ENCODE peak calls at places on chromosomes 6 and 20, in ten cellular contexts. A is ovary, Y is Peyer's patch, P is HCT116, U is adrenal gland, K is uterus, Q is body of pancreas, B is IMR-90, V is vagina, R is breast epithelium. D is an unnamed sample.

GRCh38 chr6:113980937-113981554 is 10.1 kb upstream of the HDAC2 start:
- DNase-seq in A (no peak), Y (no peak), P (no peak), U (no peak), K (no peak), Q (no peak), B (peak), V (no peak), R (no peak), D (no peak)

GRCh38 chr6:35230950-35231349 is 17.2 kb downstream of the SCUBE3 start:
- DNase-seq in A (peak), Y (no peak), P (no peak), U (peak), K (no peak), Q (no peak), B (no peak), V (no peak), R (no peak), D (no peak)

GRCh38 chr6:49070411-49070810 is 392.6 kb downstream of the MMUT start:
- DNase-seq in A (no peak), Y (no peak), P (no peak), U (no peak), K (no peak), Q (no peak), B (no peak), V (no peak), R (no peak), D (no peak)

GRCh38 chr6:51936941-51937340 is 150.5 kb downstream of the PKHD1 start:
- DNase-seq in A (no peak), Y (no peak), P (no peak), U (no peak), K (no peak), Q (no peak), B (no peak), V (no peak), R (no peak), D (no peak)

GRCh38 chr6:43926644-43927524 is 156.9 kb downstream of the VEGFA start:
- DNase-seq in A (peak), Y (no peak), P (peak), U (no peak), K (peak), Q (peak), B (peak), V (no peak), R (peak), D (no peak)

GRCh38 chr6:43095939-43096338 is 19.8 kb downstream of the PTK7 start:
- DNase-seq in A (no peak), Y (no peak), P (no peak), U (no peak), K (no peak), Q (no peak), B (no peak), V (no peak), R (no peak), D (no peak)

GRCh38 chr6:90918361-90918760 is 331.5 kb upstream of the MAP3K7 start:
- DNase-seq in A (no peak), Y (no peak), P (no peak), U (no peak), K (no peak), Q (no peak), B (no peak), V (no peak), R (no peak), D (no peak)

GRCh38 chr20:16505894-16506293 is 67.4 kb downstream of the KIF16B start:
- DNase-seq in A (no peak), Y (peak), P (no peak), U (no peak), K (no peak), Q (no peak), B (no peak), V (no peak), R (no peak), D (no peak)

GRCh38 chr6:26344658-26345057 is 20.3 kb upstream of the BTN3A2 start:
- DNase-seq in A (no peak), Y (no peak), P (no peak), U (no peak), K (no peak), Q (no peak), B (no peak), V (no peak), R (no peak), D (no peak)

GRCh38 chr6:169473663-169474062 is 220.0 kb upstream of the THBS2 start:
- DNase-seq in A (no peak), Y (no peak), P (no peak), U (no peak), K (no peak), Q (no peak), B (no peak), V (no peak), R (no peak), D (no peak)

GRCh38 chr6:155270566-155271091 is 6.8 kb downstream of the CLDN20 start:
- DNase-seq in A (no peak), Y (no peak), P (no peak), U (no peak), K (no peak), Q (no peak), B (no peak), V (no peak), R (peak), D (no peak)

GRCh38 chr6:121686611-121687023 is 251.2 kb downstream of the GJA1 start:
- DNase-seq in A (no peak), Y (no peak), P (no peak), U (peak), K (no peak), Q (no peak), B (no peak), V (no peak), R (no peak), D (no peak)

GRCh38 chr6:156395276-156395675 is 381.9 kb upstream of the ARID1B start:
- DNase-seq in A (no peak), Y (peak), P (no peak), U (no peak), K (no peak), Q (no peak), B (no peak), V (no peak), R (no peak), D (peak)

GRCh38 chr6:112466378-112467151 is 119.4 kb downstream of the RFPL4B start:
- DNase-seq in A (no peak), Y (no peak), P (no peak), U (no peak), K (no peak), Q (no peak), B (peak), V (no peak), R (no peak), D (no peak)

GRCh38 chr20:22575087-22575721 is 9.2 kb downstream of the FOXA2 start:
- DNase-seq in A (no peak), Y (no peak), P (no peak), U (no peak), K (no peak), Q (no peak), B (no peak), V (no peak), R (no peak), D (no peak)

GRCh38 chr6:111686249-111686997 is 80.7 kb upstream of the TRAF3IP2 start:
- DNase-seq in A (no peak), Y (no peak), P (no peak), U (peak), K (no peak), Q (no peak), B (no peak), V (peak), R (no peak), D (peak)

DNA sequence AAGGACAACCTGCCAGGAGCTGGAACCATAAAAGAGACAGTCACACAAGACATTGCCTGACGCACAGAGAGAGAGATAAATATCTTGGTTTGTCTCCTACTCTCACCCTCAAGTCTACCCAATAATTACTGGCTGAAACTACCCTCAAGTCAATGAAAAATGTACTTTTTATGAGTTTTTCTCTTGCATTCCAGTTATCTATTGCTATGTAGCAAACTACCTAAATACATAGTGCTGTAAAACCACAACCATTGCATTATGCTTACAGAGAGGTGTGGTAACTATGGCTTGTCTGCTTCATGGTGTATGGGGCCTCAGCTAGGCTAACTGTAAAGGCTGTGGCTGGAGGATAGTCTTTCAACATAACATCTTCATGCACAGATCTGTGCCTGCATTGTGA is 247.8 kb downstream of the HAO1 start:
- DNase-seq in A (no peak), Y (no peak), P (no peak), U (no peak), K (no peak), Q (no peak), B (no peak), V (no peak), R (no peak), D (no peak)
- H3K27ac ChIP-seq in A (no peak), Y (no peak), P (no peak), U (no peak), K (no peak), Q (no peak), B (no peak), V (no peak), R (no peak), D (no peak)

DNA sequence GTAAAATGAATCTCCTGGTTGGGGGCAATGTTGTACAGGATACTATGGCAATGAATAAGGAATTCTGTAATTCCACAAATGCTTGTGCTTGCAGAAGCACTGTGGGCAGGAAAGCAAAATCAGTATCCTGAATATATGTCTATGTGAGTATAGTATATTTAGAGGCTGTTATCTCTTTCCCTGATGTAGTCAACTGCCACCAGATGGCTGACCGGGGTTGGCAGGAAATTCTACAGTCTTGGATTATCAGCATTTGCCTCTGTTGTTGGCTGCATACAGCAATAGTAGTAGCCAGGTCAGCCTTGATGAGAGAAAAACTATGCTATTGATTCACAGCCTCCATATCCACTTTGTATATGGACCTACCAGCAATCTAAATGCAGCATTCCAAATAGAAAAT is 425.1 kb upstream of the JAG1 start:
- DNase-seq in A (no peak), Y (no peak), P (peak), U (no peak), K (no peak), Q (no peak), B (no peak), V (no peak), R (no peak), D (no peak)
- TF ChIP-seq CTCF in A (no peak), Y (peak), P (peak), U (no peak), K (no peak), Q (peak), B (peak), V (no peak), R (no peak), D (no peak)

GRCh38 chr6:32969685-32970412 is 1.5 kb downstream of the BRD2 start:
- DNase-seq in A (peak), Y (peak), P (peak), U (peak), K (peak), Q (peak), B (peak), V (peak), R (peak), D (peak)
- TF ChIP-seq POLR2A in A (peak), Y (peak), P (peak), U (peak), K (peak), Q (peak), B (peak), V (no peak), R (peak), D (no peak)

DNA sequence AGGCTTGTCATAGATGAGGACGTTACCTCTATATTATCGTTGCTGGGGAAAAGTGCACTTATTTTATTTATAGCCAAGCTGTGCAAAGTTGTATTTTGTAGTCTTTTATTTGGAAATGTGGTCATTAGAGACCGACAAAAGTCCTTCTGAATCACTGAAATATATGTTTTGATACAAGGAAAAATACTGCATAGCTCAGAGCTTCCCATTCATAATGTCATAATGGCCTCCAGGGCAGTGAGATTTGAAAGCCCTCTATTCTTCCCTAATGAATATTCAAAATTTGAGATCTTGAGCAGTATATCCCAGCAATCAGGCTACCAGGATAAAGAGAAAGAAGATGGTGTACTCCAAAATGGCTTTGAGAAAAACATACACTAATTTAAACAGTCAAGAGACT is 64.6 kb downstream of the CAP2 start:
- DNase-seq in A (no peak), Y (no peak), P (no peak), U (no peak), K (no peak), Q (no peak), B (no peak), V (no peak), R (no peak), D (no peak)
- H3K27ac ChIP-seq in A (no peak), Y (no peak), P (no peak), U (no peak), K (no peak), Q (no peak), B (no peak), V (no peak), R (no peak), D (no peak)

DNA sequence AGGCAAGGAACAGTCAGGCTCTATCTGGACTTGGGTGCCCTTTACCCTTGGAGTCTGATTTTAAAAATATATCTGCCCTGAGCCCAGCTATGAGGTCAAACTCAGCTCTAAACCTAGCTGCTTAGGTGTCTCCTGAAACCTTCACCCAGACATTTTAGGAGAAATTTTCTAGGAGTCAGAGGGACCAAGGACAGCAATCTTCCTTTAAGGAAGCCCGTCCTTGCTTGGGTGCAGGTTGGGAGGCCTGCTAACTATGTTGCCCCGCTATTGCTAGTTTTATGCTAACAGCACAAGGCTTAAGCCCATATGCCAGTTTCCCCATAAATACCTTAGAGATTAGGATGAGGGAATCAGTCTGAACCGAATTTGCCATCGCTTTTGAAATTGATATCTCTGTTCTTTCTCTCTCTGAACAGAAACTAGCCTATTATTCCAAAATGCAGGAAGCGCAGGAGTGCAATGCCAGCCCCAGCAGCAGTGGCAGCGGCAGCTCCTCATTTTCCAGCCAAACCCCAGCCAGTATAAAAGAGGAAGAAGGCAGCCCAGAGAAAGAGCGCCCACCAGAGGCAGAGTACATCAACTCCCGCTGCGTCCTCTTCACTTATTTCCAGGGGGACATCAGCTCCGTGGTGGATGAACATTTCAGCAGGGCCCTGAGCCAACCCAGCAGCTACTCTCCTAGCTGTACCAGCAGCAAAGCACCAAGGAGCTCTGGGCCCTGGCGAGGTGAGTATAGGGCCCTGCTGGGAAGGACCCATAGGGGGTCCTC is 2.6 kb downstream of the VGLL2 start:
- DNase-seq in A (no peak), Y (no peak), P (no peak), U (no peak), K (no peak), Q (no peak), B (no peak), V (no peak), R (no peak), D (peak)
- TF ChIP-seq CTCF in A (no peak), Y (no peak), P (peak), U (no peak), K (no peak), Q (no peak), B (no peak), V (no peak), R (no peak), D (no peak)

DNA sequence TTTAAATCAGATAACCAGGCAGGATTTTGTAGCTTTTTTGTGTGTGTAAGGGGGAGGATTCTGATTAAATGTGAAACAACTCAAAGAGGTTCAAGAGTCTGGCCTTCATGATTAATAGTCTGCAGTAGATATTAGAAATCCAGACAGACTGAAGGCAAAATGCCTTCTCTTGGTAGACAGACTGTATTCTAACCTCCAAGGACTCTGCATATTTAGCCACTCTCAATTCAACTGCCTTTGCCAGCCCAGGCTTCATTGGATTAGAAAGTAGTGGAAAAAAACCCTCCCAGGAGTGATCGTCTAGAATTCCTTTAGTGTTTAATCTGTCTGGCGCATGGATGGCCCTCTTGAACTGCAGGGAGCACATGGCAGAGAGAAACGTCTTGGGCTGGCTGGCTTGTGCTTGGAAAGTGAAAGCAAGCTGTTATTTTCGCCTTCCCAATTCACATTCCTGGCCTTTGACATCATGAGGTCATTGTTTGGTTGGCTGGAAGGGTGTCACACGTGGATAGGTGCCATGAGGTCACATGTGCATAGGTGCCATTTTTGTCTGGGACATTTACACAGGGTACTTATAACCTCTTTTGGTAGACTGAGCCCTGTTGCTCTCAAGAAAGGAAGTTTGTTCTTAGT is 30.8 kb upstream of the NEDD9 start:
- DNase-seq in A (peak), Y (no peak), P (no peak), U (peak), K (peak), Q (peak), B (peak), V (no peak), R (no peak), D (no peak)
- TF ChIP-seq POLR2A in A (no peak), Y (no peak), P (no peak), U (no peak), K (peak), Q (peak), B (no peak), V (no peak), R (no peak), D (no peak)

GRCh38 chr6:105363100-105363754 is 39.7 kb downstream of the PREP start:
- DNase-seq in A (no peak), Y (no peak), P (no peak), U (no peak), K (no peak), Q (no peak), B (peak), V (no peak), R (no peak), D (no peak)

GRCh38 chr6:105357147-105357546 is 45.7 kb downstream of the PREP start:
- DNase-seq in A (no peak), Y (no peak), P (no peak), U (no peak), K (no peak), Q (no peak), B (no peak), V (no peak), R (no peak), D (no peak)

GRCh38 chr6:105364243-105364642 is 38.6 kb downstream of the PREP start:
- DNase-seq in A (no peak), Y (no peak), P (no peak), U (no peak), K (no peak), Q (no peak), B (no peak), V (no peak), R (no peak), D (no peak)

DNA sequence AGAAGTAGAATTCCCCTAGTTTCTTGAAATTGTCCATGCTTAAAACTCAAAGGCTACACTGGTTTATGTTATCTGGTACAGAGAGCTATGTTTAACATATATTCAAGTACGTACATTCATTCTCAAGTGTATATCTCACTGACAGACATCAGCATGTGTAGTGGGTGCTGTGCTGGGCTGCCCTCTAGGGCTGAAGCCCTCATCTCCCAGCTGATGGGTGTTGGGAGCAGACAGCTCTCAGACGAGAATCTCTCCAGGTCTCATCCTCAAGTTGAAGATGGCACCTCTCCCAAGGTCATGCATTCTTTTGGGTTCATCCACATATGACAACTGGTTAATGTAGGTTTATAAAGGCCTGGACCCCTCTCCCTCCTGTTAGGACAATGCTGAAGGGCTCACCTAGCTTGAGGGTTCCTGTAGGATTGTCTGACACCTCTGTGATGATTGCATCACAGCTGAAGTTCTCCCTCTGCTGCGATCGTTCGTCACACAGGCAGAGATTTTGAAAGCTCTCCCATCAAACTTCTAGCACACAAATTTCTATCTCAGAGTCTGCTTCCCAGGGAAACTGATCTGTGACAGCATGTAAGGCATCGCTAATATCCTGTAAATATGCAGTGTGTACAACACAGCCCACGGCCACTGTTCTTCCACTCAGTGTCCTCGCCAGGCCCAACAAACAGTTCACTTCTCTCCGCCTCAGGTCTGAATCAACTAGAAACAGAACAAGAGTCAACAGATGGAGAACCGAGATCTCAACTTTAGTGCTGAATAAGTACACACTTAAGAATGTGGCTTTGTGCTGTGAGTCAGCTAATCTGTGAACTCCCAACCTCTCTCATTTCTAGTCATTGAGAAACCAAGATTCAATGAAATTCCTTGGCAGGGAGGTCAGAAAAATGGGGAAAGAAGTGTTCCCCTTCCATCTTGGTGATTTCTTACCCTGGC is 43.2 kb downstream of the PREP start:
- DNase-seq in A (no peak), Y (no peak), P (no peak), U (no peak), K (no peak), Q (no peak), B (peak), V (no peak), R (no peak), D (no peak)
- H3K27ac ChIP-seq in A (no peak), Y (no peak), P (no peak), U (no peak), K (no peak), Q (no peak), B (peak), V (no peak), R (no peak), D (no peak)

GRCh38 chr20:24059174-24059573 is 70.6 kb upstream of the GGTLC1 start:
- DNase-seq in A (no peak), Y (no peak), P (no peak), U (no peak), K (no peak), Q (no peak), B (no peak), V (no peak), R (no peak), D (peak)
- TF ChIP-seq CTCF in A (no peak), Y (no peak), P (no peak), U (no peak), K (no peak), Q (no peak), B (no peak), V (no peak), R (no peak), D (no peak)

D was measured in esophagus muscularis mucosa.